ENCODE peak calls at places on chromosomes 5 and 9, in nine cellular contexts. Q, Z, M, T, F, H, O, N and E are unnamed samples.

GRCh38 chr5:178234753-178235599 is 2.4 kb upstream of the PHYKPL start:
- DNase-seq in M (no peak), T (peak; percentile 82), O (peak; percentile 71), Z (peak; percentile 84), N (peak; percentile 79), Q (peak; percentile 66), F (peak; percentile 97), H (peak; percentile 84), E (peak; percentile 73)

GRCh38 chr5:86999951-87000350 is 267.7 kb upstream of the RASA1 start:
- DNase-seq in N (no peak), Q (no peak), H (no peak), O (no peak), T (no peak), F (no peak), M (no peak), Z (no peak), E (no peak)

GRCh38 chr5:21058290-21058689 is 1070.3 kb upstream of the CDH18 start:
- DNase-seq in O (no peak), Z (no peak), H (no peak), F (no peak), M (no peak), T (no peak), N (no peak), Q (no peak), E (no peak)

GRCh38 chr5:59037453-59038168 is 454.7 kb downstream of the RAB3C start:
- DNase-seq in M (no peak), Q (peak; percentile 67), Z (no peak), F (no peak), O (no peak), H (no peak), N (no peak), T (no peak), E (no peak)

GRCh38 chr5:143922718-143923117 is 110.8 kb downstream of the HMHB1 start:
- DNase-seq in M (no peak), Q (peak; percentile 38), F (no peak), Z (no peak), O (no peak), N (no peak), T (no peak), H (peak; percentile 20), E (no peak)

GRCh38 chr5:144698454-144698853 is 527.8 kb downstream of the KCTD16 start:
- DNase-seq in F (no peak), T (no peak), Q (no peak), O (no peak), N (no peak), M (no peak), H (no peak), Z (no peak), E (no peak)

GRCh38 chr9:114680266-114681011 is 1.6 kb downstream of the TEX48 start:
- DNase-seq in O (no peak), T (no peak), Z (no peak), N (no peak), H (no peak), Q (no peak), F (no peak), M (no peak), E (no peak)

GRCh38 chr9:80185112-80185738 is 613.5 kb downstream of the TLE4 start:
- DNase-seq in F (no peak), M (no peak), Q (no peak), N (no peak), Z (no peak), T (no peak), H (no peak), O (no peak), E (no peak)

GRCh38 chr5:33558489-33558888 is 117.7 kb downstream of the TARS1 start:
- DNase-seq in Q (no peak), N (no peak), H (no peak), Z (no peak), T (no peak), M (no peak), F (no peak), O (no peak), E (no peak)

GRCh38 chr9:86193088-86193487 is 66.4 kb downstream of the C9orf153 start:
- DNase-seq in N (no peak), Z (no peak), M (no peak), F (no peak), Q (no peak), T (no peak), H (no peak), O (no peak), E (no peak)

GRCh38 chr9:137435980-137436760 is 5.0 kb downstream of the ENTPD8 start:
- DNase-seq in N (peak; percentile 88), Q (peak; percentile 77), H (no peak), M (no peak), F (no peak), Z (peak; percentile 86), T (peak; percentile 91), O (peak; percentile 91), E (peak; percentile 96)

GRCh38 chr9:33220681-33221567 is 19.0 kb upstream of the SPINK4 start:
- DNase-seq in Z (no peak), T (no peak), N (no peak), M (no peak), Q (no peak), F (no peak), H (no peak), O (no peak), E (no peak)

GRCh38 chr9:36900136-36900855 is 133.8 kb downstream of the PAX5 start:
- DNase-seq in N (no peak), Z (no peak), O (no peak), H (no peak), M (peak; percentile 71), T (peak; percentile 30), F (no peak), Q (no peak), E (no peak)

GRCh38 chr9:94097788-94098413 is 13.6 kb downstream of the PTPDC1 start:
- DNase-seq in F (no peak), Z (no peak), H (no peak), T (no peak), M (no peak), Q (peak; percentile 13), N (peak; percentile 68), O (no peak), E (no peak)

DNA sequence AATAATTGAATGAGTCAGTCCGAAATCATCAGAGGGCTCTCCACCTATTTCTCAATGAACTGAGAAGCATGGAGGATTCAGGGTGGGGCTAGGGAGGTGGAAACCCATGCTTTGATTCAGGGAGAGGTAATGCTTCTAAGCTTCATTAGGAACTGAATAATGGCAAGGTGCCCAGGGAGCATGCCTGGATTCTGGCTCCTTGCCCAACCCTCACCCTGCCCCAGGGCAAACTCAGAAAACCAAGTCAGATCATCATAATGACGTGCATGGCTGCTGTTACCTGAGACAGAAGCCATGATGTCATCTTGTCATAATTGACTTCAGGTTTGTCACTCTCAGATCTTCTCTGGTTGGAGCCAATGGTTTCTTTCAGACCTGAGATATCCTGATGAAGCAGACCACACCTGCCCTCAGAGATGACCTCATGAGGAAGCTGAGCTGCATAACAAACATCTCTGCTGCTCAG is 199.6 kb downstream of the SYK start:
- DNase-seq in M (no peak), N (no peak), H (no peak), F (no peak), Q (peak; percentile 70), O (no peak), T (no peak), Z (no peak), E (peak; percentile 39)
- TF ChIP-seq EP300 in M (no peak), N (no peak), H (no peak), F (no peak), Q (peak; percentile 23), O (no peak), T (no peak), Z (no peak), E (no peak)

DNA sequence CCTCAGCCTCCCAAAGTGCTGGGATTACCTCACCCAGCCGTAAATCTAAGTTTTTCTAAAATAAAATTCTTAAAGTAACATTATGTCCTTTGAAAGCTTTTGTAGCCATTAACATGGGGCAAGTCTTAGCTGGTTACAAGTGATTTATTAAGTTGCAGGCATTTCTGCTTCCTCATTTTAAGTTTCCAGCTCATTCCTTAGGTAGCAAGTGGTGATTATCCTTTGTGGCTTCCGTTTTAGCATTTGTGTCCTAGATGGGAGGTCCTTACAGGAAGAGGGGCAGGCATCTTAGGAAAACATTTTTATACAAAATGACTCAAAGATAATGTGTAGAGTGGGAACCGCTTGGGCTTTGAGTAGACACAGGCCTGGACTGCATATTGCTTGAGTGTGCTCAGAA is 35.0 kb upstream of the ROPN1L start:
- DNase-seq in O (no peak), F (no peak), N (no peak), T (no peak), M (no peak), H (no peak), Z (no peak), Q (no peak), E (no peak)
- TF ChIP-seq POLR2A in O (no peak), F (no peak), N (no peak), T (no peak), M (no peak), H (no peak), Z (no peak), Q (no peak), E (no peak)

DNA sequence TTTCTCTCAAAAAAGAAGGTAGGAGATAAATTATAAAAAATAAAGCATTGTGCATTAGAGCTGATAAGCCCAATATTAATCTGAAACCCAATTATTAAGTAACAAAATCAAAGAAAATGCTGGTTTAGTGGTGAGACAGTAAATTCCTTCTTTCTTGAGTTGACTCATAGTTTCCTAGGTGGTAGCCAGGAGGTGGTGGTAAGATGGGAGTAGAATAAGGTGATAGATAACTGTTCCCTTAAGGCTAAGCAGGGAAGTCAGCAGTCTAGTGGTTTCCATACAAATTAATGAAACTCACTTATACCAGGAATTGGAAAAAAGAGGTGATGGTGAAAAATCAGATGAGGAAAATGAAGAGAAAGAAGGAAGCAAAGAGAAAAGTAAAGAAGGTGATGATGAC is 23.2 kb downstream of the LYSMD3 start:
- DNase-seq in Q (no peak), H (no peak), Z (no peak), N (no peak), M (no peak), T (no peak), O (no peak), F (no peak), E (no peak)
- TF ChIP-seq EP300 in Q (no peak), H (no peak), Z (no peak), N (no peak), M (no peak), T (no peak), O (no peak), F (no peak), E (no peak)

GRCh38 chr5:119357309-119357708 is 1.5 kb downstream of the TNFAIP8 start:
- DNase-seq in O (no peak), M (no peak), Z (no peak), T (no peak), Q (no peak), H (no peak), F (no peak), N (no peak), E (no peak)

GRCh38 chr5:119354522-119355243 is 1.1 kb upstream of the TNFAIP8 start:
- DNase-seq in Z (no peak), F (no peak), O (no peak), Q (no peak), N (no peak), H (no peak), T (no peak), M (no peak), E (no peak)

GRCh38 chr5:119356384-119357188 is 767 bp downstream of the TNFAIP8 start:
- DNase-seq in F (no peak), N (no peak), Q (no peak), H (no peak), M (no peak), O (no peak), T (no peak), Z (no peak), E (no peak)

GRCh38 chr5:119355244-119355635 is 579 bp upstream of the TNFAIP8 start:
- DNase-seq in Z (no peak), H (no peak), O (no peak), N (no peak), Q (no peak), T (no peak), M (no peak), F (peak; percentile 62), E (peak; percentile 58)

GRCh38 chr5:119355636-119356383 is at the start of gene TNFAIP8:
- DNase-seq in Q (no peak), O (peak; percentile 56), Z (peak; percentile 59), T (no peak), F (peak; percentile 74), H (peak; percentile 43), N (peak; percentile 77), M (no peak), E (peak; percentile 62)
- TF ChIP-seq POLR2A in Q (no peak), O (no peak), Z (peak; percentile 25), T (no peak), F (peak; percentile 21), H (no peak), N (no peak), M (no peak), E (no peak)